ENCODE peak calls at places on chromosomes 16 and 17, in eight cellular contexts. One of them, this sample, is unnamed.

GRCh38 chr17:28030386-28030785 is 12.1 kb upstream of the NLK start:
- DNase-seq in NT2/D1: no peak
- DNase-seq in cardiac fibroblast: no peak
- DNase-seq in NCI-H446: no peak
- DNase-seq in Kasumi-1: no peak
- DNase-seq in Calu3: no peak
- DNase-seq in endothelial cell of umbilical vein: no peak
- DNase-seq in hippocampal formation: no peak
- DNase-seq in this sample: no peak

GRCh38 chr17:73589096-73589980 is 54.9 kb downstream of the SDK2 start:
- DNase-seq in hippocampal formation: no peak
- DNase-seq in Kasumi-1: no peak
- DNase-seq in NCI-H446: no peak
- DNase-seq in cardiac fibroblast: no peak
- DNase-seq in NT2/D1: no peak
- DNase-seq in Calu3: no peak
- DNase-seq in endothelial cell of umbilical vein: no peak
- DNase-seq in this sample: no peak

GRCh38 chr16:6122401-6122800 is 1024.8 kb upstream of the EEF2KMT start:
- DNase-seq in NT2/D1: no peak
- DNase-seq in hippocampal formation: no peak
- DNase-seq in Calu3: no peak
- DNase-seq in endothelial cell of umbilical vein: no peak
- DNase-seq in NCI-H446: no peak
- DNase-seq in Kasumi-1: no peak
- DNase-seq in cardiac fibroblast: no peak
- DNase-seq in this sample: no peak

GRCh38 chr16:29994613-29995329 is 646 bp downstream of the HIRIP3 start:
- DNase-seq in Calu3: peak; percentile 88
- DNase-seq in hippocampal formation: no peak
- DNase-seq in NT2/D1: no peak
- DNase-seq in NCI-H446: no peak
- DNase-seq in cardiac fibroblast: peak; percentile 74
- DNase-seq in Kasumi-1: no peak
- DNase-seq in endothelial cell of umbilical vein: peak; percentile 29
- DNase-seq in this sample: no peak

GRCh38 chr16:68762996-68763756 is 26.1 kb downstream of the CDH1 start:
- DNase-seq in endothelial cell of umbilical vein: no peak
- DNase-seq in cardiac fibroblast: no peak
- DNase-seq in Kasumi-1: no peak
- DNase-seq in NT2/D1: peak; percentile 70
- DNase-seq in Calu3: no peak
- DNase-seq in NCI-H446: peak; percentile 5
- DNase-seq in hippocampal formation: peak; percentile 21
- DNase-seq in this sample: no peak

GRCh38 chr16:57384248-57385070 is 12.2 kb downstream of the CX3CL1 start:
- DNase-seq in cardiac fibroblast: no peak
- DNase-seq in endothelial cell of umbilical vein: no peak
- DNase-seq in Kasumi-1: peak; percentile 60
- DNase-seq in NCI-H446: no peak
- DNase-seq in NT2/D1: no peak
- DNase-seq in Calu3: no peak
- DNase-seq in hippocampal formation: no peak
- DNase-seq in this sample: no peak

GRCh38 chr16:4987580-4988374 is 29.6 kb downstream of the SEC14L5 start:
- DNase-seq in Kasumi-1: no peak
- DNase-seq in endothelial cell of umbilical vein: no peak
- DNase-seq in NT2/D1: no peak
- DNase-seq in Calu3: no peak
- DNase-seq in hippocampal formation: no peak
- DNase-seq in cardiac fibroblast: no peak
- DNase-seq in NCI-H446: no peak
- DNase-seq in this sample: no peak

GRCh38 chr16:50530277-50531236 is 17.6 kb upstream of the NKD1 start:
- DNase-seq in endothelial cell of umbilical vein: no peak
- DNase-seq in Calu3: peak; percentile 21
- DNase-seq in hippocampal formation: no peak
- DNase-seq in Kasumi-1: no peak
- DNase-seq in NCI-H446: no peak
- DNase-seq in NT2/D1: no peak
- DNase-seq in cardiac fibroblast: no peak
- DNase-seq in this sample: no peak

GRCh38 chr16:630024-630814 is 566 bp upstream of the WFIKKN1 start:
- DNase-seq in Calu3: no peak
- DNase-seq in Kasumi-1: no peak
- DNase-seq in endothelial cell of umbilical vein: no peak
- DNase-seq in cardiac fibroblast: no peak
- DNase-seq in NCI-H446: no peak
- DNase-seq in hippocampal formation: no peak
- DNase-seq in NT2/D1: no peak
- DNase-seq in this sample: no peak

GRCh38 chr17:64160378-64160777 is 30.4 kb upstream of the ERN1 start:
- DNase-seq in NT2/D1: no peak
- DNase-seq in cardiac fibroblast: no peak
- DNase-seq in Kasumi-1: no peak
- DNase-seq in endothelial cell of umbilical vein: no peak
- DNase-seq in Calu3: no peak
- DNase-seq in hippocampal formation: no peak
- DNase-seq in NCI-H446: no peak
- DNase-seq in this sample: no peak

GRCh38 chr16:23476289-23476688 is 23.3 kb upstream of the COG7 start:
- DNase-seq in cardiac fibroblast: no peak
- DNase-seq in NT2/D1: no peak
- DNase-seq in NCI-H446: no peak
- DNase-seq in hippocampal formation: no peak
- DNase-seq in Kasumi-1: no peak
- DNase-seq in endothelial cell of umbilical vein: no peak
- DNase-seq in Calu3: no peak
- DNase-seq in this sample: no peak

GRCh38 chr16:87017388-87018012 is 299.7 kb downstream of the C16orf95 start:
- DNase-seq in endothelial cell of umbilical vein: peak; percentile 88
- DNase-seq in Kasumi-1: peak; percentile 3
- DNase-seq in NT2/D1: peak; percentile 18
- DNase-seq in cardiac fibroblast: peak; percentile 87
- DNase-seq in Calu3: peak; percentile 77
- DNase-seq in NCI-H446: no peak
- DNase-seq in hippocampal formation: no peak
- DNase-seq in this sample: no peak

GRCh38 chr17:73551756-73552155 is 92.5 kb downstream of the SDK2 start:
- DNase-seq in Calu3: no peak
- DNase-seq in hippocampal formation: no peak
- DNase-seq in NCI-H446: no peak
- DNase-seq in Kasumi-1: no peak
- DNase-seq in endothelial cell of umbilical vein: no peak
- DNase-seq in cardiac fibroblast: no peak
- DNase-seq in NT2/D1: no peak
- DNase-seq in this sample: no peak

GRCh38 chr17:60311186-60311585 is 80.7 kb downstream of the USP32 start:
- DNase-seq in Calu3: no peak
- DNase-seq in Kasumi-1: no peak
- DNase-seq in NT2/D1: no peak
- DNase-seq in hippocampal formation: no peak
- DNase-seq in NCI-H446: no peak
- DNase-seq in endothelial cell of umbilical vein: no peak
- DNase-seq in cardiac fibroblast: peak; percentile 27
- DNase-seq in this sample: no peak

GRCh38 chr16:90077757-90078593 is 844 bp upstream of the PRDM7 start:
- DNase-seq in NT2/D1: no peak
- DNase-seq in hippocampal formation: no peak
- DNase-seq in Calu3: peak; percentile 16
- DNase-seq in NCI-H446: no peak
- DNase-seq in cardiac fibroblast: peak; percentile 42
- DNase-seq in endothelial cell of umbilical vein: peak; percentile 7
- DNase-seq in Kasumi-1: peak; percentile 73
- DNase-seq in this sample: no peak

GRCh38 chr17:31313982-31314787 is at the start of gene EVI2B:
- DNase-seq in hippocampal formation: no peak
- DNase-seq in NT2/D1: no peak
- DNase-seq in Kasumi-1: peak; percentile 96
- DNase-seq in NCI-H446: no peak
- DNase-seq in cardiac fibroblast: peak; percentile 85
- DNase-seq in Calu3: no peak
- DNase-seq in endothelial cell of umbilical vein: peak; percentile 78
- DNase-seq in this sample: no peak

GRCh38 chr17:73719588-73720071 is 75.4 kb upstream of the SDK2 start:
- DNase-seq in NT2/D1: no peak
- DNase-seq in endothelial cell of umbilical vein: no peak
- DNase-seq in Calu3: no peak
- DNase-seq in hippocampal formation: peak; percentile 90
- DNase-seq in cardiac fibroblast: no peak
- DNase-seq in Kasumi-1: no peak
- DNase-seq in NCI-H446: no peak
- DNase-seq in this sample: no peak

GRCh38 chr17:64628641-64629040 is 33.5 kb downstream of the SMURF2 start:
- DNase-seq in NT2/D1: no peak
- DNase-seq in hippocampal formation: no peak
- DNase-seq in cardiac fibroblast: no peak
- DNase-seq in endothelial cell of umbilical vein: no peak
- DNase-seq in Calu3: no peak
- DNase-seq in NCI-H446: no peak
- DNase-seq in Kasumi-1: no peak
- DNase-seq in this sample: no peak

GRCh38 chr16:22206847-22207714 is 1.0 kb downstream of the EEF2K start:
- DNase-seq in hippocampal formation: peak; percentile 60
- DNase-seq in Calu3: peak; percentile 57
- DNase-seq in NCI-H446: peak; percentile 51
- DNase-seq in cardiac fibroblast: peak; percentile 73
- DNase-seq in Kasumi-1: peak; percentile 52
- DNase-seq in endothelial cell of umbilical vein: peak; percentile 83
- DNase-seq in NT2/D1: no peak
- DNase-seq in this sample: no peak

GRCh38 chr16:68370921-68371651 is 60.3 kb downstream of the PRMT7 start:
- DNase-seq in Kasumi-1: no peak
- DNase-seq in Calu3: no peak
- DNase-seq in cardiac fibroblast: no peak
- DNase-seq in NT2/D1: no peak
- DNase-seq in hippocampal formation: no peak
- DNase-seq in NCI-H446: no peak
- DNase-seq in endothelial cell of umbilical vein: no peak
- DNase-seq in this sample: no peak

GRCh38 chr17:75394332-75394918 is 11.1 kb downstream of the GRB2 start:
- DNase-seq in hippocampal formation: no peak
- DNase-seq in NT2/D1: no peak
- DNase-seq in cardiac fibroblast: no peak
- DNase-seq in Calu3: no peak
- DNase-seq in Kasumi-1: peak; percentile 59
- DNase-seq in NCI-H446: no peak
- DNase-seq in endothelial cell of umbilical vein: no peak
- DNase-seq in this sample: no peak

GRCh38 chr17:17528696-17529652 is 32.8 kb upstream of the RASD1 start:
- DNase-seq in endothelial cell of umbilical vein: no peak
- DNase-seq in NCI-H446: no peak
- DNase-seq in hippocampal formation: no peak
- DNase-seq in cardiac fibroblast: no peak
- DNase-seq in Calu3: no peak
- DNase-seq in Kasumi-1: no peak
- DNase-seq in NT2/D1: no peak
- DNase-seq in this sample: no peak

GRCh38 chr16:85650864-85651811 is 37.6 kb downstream of the GINS2 start:
- DNase-seq in Calu3: no peak
- DNase-seq in endothelial cell of umbilical vein: no peak
- DNase-seq in hippocampal formation: peak; percentile 77
- DNase-seq in Kasumi-1: no peak
- DNase-seq in cardiac fibroblast: no peak
- DNase-seq in NCI-H446: no peak
- DNase-seq in NT2/D1: no peak
- DNase-seq in this sample: no peak

GRCh38 chr17:15447928-15448579 is 19.4 kb downstream of the CDRT4 start:
- DNase-seq in endothelial cell of umbilical vein: peak; percentile 77
- DNase-seq in NT2/D1: no peak
- DNase-seq in cardiac fibroblast: no peak
- DNase-seq in hippocampal formation: no peak
- DNase-seq in Kasumi-1: no peak
- DNase-seq in Calu3: no peak
- DNase-seq in NCI-H446: no peak
- DNase-seq in this sample: no peak

GRCh38 chr16:29790949-29791844 is 646 bp downstream of the KIF22 start:
- DNase-seq in endothelial cell of umbilical vein: peak; percentile 29
- DNase-seq in NCI-H446: no peak
- DNase-seq in cardiac fibroblast: peak; percentile 16
- DNase-seq in NT2/D1: no peak
- DNase-seq in Kasumi-1: no peak
- DNase-seq in Calu3: no peak
- DNase-seq in hippocampal formation: no peak
- DNase-seq in this sample: no peak

GRCh38 chr17:81509687-81510523 is 2.7 kb downstream of the ACTG1 start:
- DNase-seq in NT2/D1: no peak
- DNase-seq in NCI-H446: no peak
- DNase-seq in cardiac fibroblast: no peak
- DNase-seq in Calu3: no peak
- DNase-seq in endothelial cell of umbilical vein: peak; percentile 27
- DNase-seq in Kasumi-1: peak; percentile 59
- DNase-seq in hippocampal formation: no peak
- DNase-seq in this sample: no peak

GRCh38 chr16:80158766-80159165 is 382.0 kb upstream of the DYNLRB2 start:
- DNase-seq in Calu3: no peak
- DNase-seq in NCI-H446: no peak
- DNase-seq in NT2/D1: no peak
- DNase-seq in endothelial cell of umbilical vein: peak; percentile 82
- DNase-seq in hippocampal formation: no peak
- DNase-seq in Kasumi-1: no peak
- DNase-seq in cardiac fibroblast: peak; percentile 80
- DNase-seq in this sample: no peak

GRCh38 chr16:14013571-14014283 is 57.4 kb upstream of the MRTFB start:
- DNase-seq in endothelial cell of umbilical vein: peak; percentile 17
- DNase-seq in Kasumi-1: no peak
- DNase-seq in hippocampal formation: no peak
- DNase-seq in Calu3: no peak
- DNase-seq in cardiac fibroblast: peak; percentile 87
- DNase-seq in NCI-H446: no peak
- DNase-seq in NT2/D1: no peak
- DNase-seq in this sample: no peak

GRCh38 chr16:11669380-11670146 is 1.3 kb downstream of the SNN start:
- DNase-seq in hippocampal formation: peak; percentile 54
- DNase-seq in NCI-H446: no peak
- DNase-seq in NT2/D1: no peak
- DNase-seq in Kasumi-1: peak; percentile 12
- DNase-seq in endothelial cell of umbilical vein: peak; percentile 36
- DNase-seq in cardiac fibroblast: peak; percentile 44
- DNase-seq in Calu3: no peak
- DNase-seq in this sample: no peak

GRCh38 chr17:5580367-5580766 is 3.9 kb downstream of the NLRP1 start:
- DNase-seq in hippocampal formation: no peak
- DNase-seq in endothelial cell of umbilical vein: no peak
- DNase-seq in Calu3: no peak
- DNase-seq in NCI-H446: no peak
- DNase-seq in cardiac fibroblast: peak; percentile 50
- DNase-seq in NT2/D1: no peak
- DNase-seq in Kasumi-1: peak; percentile 12
- DNase-seq in this sample: no peak

GRCh38 chr17:45143767-45144198 is 4.5 kb upstream of the HEXIM1 start:
- DNase-seq in Kasumi-1: no peak
- DNase-seq in endothelial cell of umbilical vein: no peak
- DNase-seq in NCI-H446: no peak
- DNase-seq in NT2/D1: no peak
- DNase-seq in Calu3: no peak
- DNase-seq in hippocampal formation: peak; percentile 29
- DNase-seq in cardiac fibroblast: peak; percentile 85
- DNase-seq in this sample: no peak

GRCh38 chr16:12252616-12253015 is 276.1 kb downstream of the SNX29 start:
- DNase-seq in hippocampal formation: no peak
- DNase-seq in endothelial cell of umbilical vein: no peak
- DNase-seq in Kasumi-1: no peak
- DNase-seq in cardiac fibroblast: no peak
- DNase-seq in Calu3: no peak
- DNase-seq in NCI-H446: peak; percentile 22
- DNase-seq in NT2/D1: no peak
- DNase-seq in this sample: no peak

GRCh38 chr17:77419547-77420475 is 279.0 kb downstream of the SEC14L1 start:
- DNase-seq in hippocampal formation: no peak
- DNase-seq in cardiac fibroblast: peak; percentile 42
- DNase-seq in NCI-H446: no peak
- DNase-seq in Kasumi-1: no peak
- DNase-seq in endothelial cell of umbilical vein: no peak
- DNase-seq in Calu3: no peak
- DNase-seq in NT2/D1: peak; percentile 57
- DNase-seq in this sample: no peak

GRCh38 chr16:239948-240277 is 5.3 kb downstream of the FAM234A start:
- DNase-seq in Kasumi-1: no peak
- DNase-seq in endothelial cell of umbilical vein: no peak
- DNase-seq in NCI-H446: no peak
- DNase-seq in Calu3: no peak
- DNase-seq in hippocampal formation: peak; percentile 21
- DNase-seq in cardiac fibroblast: no peak
- DNase-seq in NT2/D1: no peak
- DNase-seq in this sample: no peak